ENCODE peak calls at places on chromosomes 13 and 19, in four cellular contexts. Y is transverse colon, W is stomach, P is HCT116. S is an unnamed sample.

GRCh38 chr13:86945596-86945995 is 725.6 kb upstream of the SLITRK5 start:
- DNase-seq in P (no peak), Y (no peak), W (no peak), S (no peak)

GRCh38 chr19:28737021-28737525 is 475.9 kb downstream of the UQCRFS1 start:
- DNase-seq in W (no peak), P (no peak), Y (no peak), S (no peak)

GRCh38 chr19:8017808-8018207 is 12.4 kb upstream of the ELAVL1 start:
- DNase-seq in W (no peak), P (no peak), Y (peak; percentile 51), S (peak; percentile 75)

GRCh38 chr13:26678796-26679195 is 81.8 kb downstream of the GPR12 start:
- DNase-seq in W (no peak), Y (no peak), P (no peak), S (no peak)

GRCh38 chr13:113491418-113491883 is 940 bp upstream of the DCUN1D2 start:
- DNase-seq in P (no peak), Y (peak; percentile 33), W (peak; percentile 37), S (no peak)

GRCh38 chr13:48412881-48413351 is at the start of gene LPAR6:
- DNase-seq in P (no peak), Y (no peak), W (no peak), S (peak; percentile 31)

GRCh38 chr19:54021932-54022331 is 30.5 kb downstream of the CACNG6 start:
- DNase-seq in Y (no peak), P (no peak), W (no peak), S (no peak)

GRCh38 chr19:2577722-2578335 is 101.9 kb downstream of the GADD45B start:
- DNase-seq in Y (no peak), W (no peak), P (no peak), S (no peak)

GRCh38 chr13:102400619-102401125 is 1.2 kb downstream of the FGF14 start:
- DNase-seq in Y (no peak), P (no peak), W (no peak), S (no peak)

GRCh38 chr13:90403330-90404082 is 944.0 kb upstream of the MIR17HG start:
- DNase-seq in Y (no peak), W (no peak), P (no peak), S (no peak)

GRCh38 chr13:70087247-70087646 is 20.4 kb upstream of the ATXN8OS start:
- DNase-seq in W (no peak), Y (no peak), P (no peak), S (no peak)

GRCh38 chr19:31064486-31064885 is 284.8 kb downstream of the TSHZ3 start:
- DNase-seq in P (no peak), Y (no peak), W (no peak), S (no peak)

GRCh38 chr19:46863818-46864629 is 3.2 kb downstream of the ARHGAP35 start:
- DNase-seq in W (peak; percentile 39), P (no peak), Y (no peak), S (no peak)

GRCh38 chr13:26465514-26465913 is 92.0 kb upstream of the WASF3 start:
- DNase-seq in P (no peak), W (no peak), Y (no peak), S (no peak)

GRCh38 chr13:55000844-55001243 is 1972.2 kb downstream of the OLFM4 start:
- DNase-seq in W (no peak), Y (no peak), P (no peak), S (no peak)

GRCh38 chr13:108860418-108860817 is 231.0 kb downstream of the MYO16 start:
- DNase-seq in W (no peak), P (no peak), Y (no peak), S (no peak)

GRCh38 chr19:55156202-55157063 is 1.1 kb downstream of the TNNI3 start:
- DNase-seq in W (peak; percentile 65), P (peak; percentile 89), Y (peak; percentile 74), S (no peak)

GRCh38 chr19:41795031-41795461 is 1.3 kb upstream of the CEACAM3 start:
- DNase-seq in Y (peak; percentile 63), P (peak; percentile 38), W (peak; percentile 65), S (peak; percentile 62)

GRCh38 chr13:41973247-41973741 is 12.4 kb upstream of the VWA8 start:
- DNase-seq in P (no peak), W (no peak), Y (no peak), S (no peak)

GRCh38 chr13:80144493-80144892 is 196.4 kb downstream of the SPRY2 start:
- DNase-seq in P (no peak), W (no peak), Y (no peak), S (no peak)

GRCh38 chr13:35966024-35966423 is 165.2 kb downstream of the DCLK1 start:
- DNase-seq in Y (no peak), P (no peak), W (no peak), S (no peak)

DNA sequence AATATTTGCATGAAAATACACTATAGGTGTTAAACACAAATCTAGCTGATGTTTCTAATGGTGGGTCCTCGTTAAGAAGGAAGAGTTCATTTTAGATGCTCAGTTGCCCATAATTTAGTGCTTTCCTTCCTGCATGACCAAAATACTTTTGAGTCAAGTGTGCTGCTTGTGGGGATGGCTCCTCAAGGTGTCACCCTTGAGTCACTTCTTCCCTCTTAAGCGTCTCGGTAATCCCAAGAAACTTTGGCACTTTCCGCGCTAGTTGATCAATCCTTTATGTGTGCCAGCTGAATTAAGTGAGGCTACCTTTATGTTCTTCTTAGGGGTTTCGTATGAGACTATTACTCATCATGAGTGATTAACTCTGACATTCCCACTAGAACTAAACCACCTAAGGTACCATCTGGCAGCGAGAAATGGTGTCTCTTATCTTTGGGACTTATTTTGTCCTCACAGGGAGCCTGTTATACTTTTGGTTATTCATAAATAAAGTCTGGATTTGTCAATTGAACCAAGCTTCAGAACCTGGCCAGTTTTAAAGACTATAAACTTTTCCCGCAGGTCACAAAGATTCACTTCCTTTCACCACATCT is 106.8 kb downstream of the NHLRC3 start:
- DNase-seq in W (peak; percentile 33), P (peak; percentile 41), Y (peak; percentile 33), S (no peak)
- TF ChIP-seq CTCF in W (peak; percentile 21), P (peak; percentile 70), Y (peak; percentile 55), S (peak; percentile 79)

DNA sequence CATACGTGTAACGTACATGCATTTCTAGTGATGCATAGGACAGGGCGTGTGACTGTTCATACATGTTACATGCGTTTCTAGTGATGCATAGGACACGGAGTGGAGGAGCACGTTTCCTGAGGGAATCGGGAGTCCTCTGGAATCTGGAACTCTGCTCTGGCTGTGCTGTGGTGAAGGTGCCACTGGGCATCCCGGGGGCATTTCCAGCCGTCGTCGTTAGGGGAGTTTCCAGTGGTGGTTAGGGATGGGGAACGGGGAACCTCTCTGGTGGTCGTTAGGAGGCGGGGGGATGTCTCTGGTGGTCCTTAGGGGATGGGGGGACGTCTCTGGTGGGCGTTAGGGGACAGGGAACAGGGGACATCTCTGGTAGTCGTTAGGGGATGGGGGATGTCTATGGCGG is 209.6 kb upstream of the SOX1 start:
- DNase-seq in P (no peak), Y (no peak), W (no peak), S (no peak)
- H3K4me3 ChIP-seq in P (no peak overlapping the region), Y (no peak overlapping the region), W (no peak overlapping the region), S (no peak overlapping the region)

GRCh38 chr19:39166571-39167391 is 30.0 kb upstream of the NCCRP1 start:
- DNase-seq in Y (peak; percentile 88), P (no peak), W (peak; percentile 87), S (no peak)
- TF ChIP-seq POLR2AphosphoS5 in Y (no peak), P (no peak), W (no peak), S (no peak)

DNA sequence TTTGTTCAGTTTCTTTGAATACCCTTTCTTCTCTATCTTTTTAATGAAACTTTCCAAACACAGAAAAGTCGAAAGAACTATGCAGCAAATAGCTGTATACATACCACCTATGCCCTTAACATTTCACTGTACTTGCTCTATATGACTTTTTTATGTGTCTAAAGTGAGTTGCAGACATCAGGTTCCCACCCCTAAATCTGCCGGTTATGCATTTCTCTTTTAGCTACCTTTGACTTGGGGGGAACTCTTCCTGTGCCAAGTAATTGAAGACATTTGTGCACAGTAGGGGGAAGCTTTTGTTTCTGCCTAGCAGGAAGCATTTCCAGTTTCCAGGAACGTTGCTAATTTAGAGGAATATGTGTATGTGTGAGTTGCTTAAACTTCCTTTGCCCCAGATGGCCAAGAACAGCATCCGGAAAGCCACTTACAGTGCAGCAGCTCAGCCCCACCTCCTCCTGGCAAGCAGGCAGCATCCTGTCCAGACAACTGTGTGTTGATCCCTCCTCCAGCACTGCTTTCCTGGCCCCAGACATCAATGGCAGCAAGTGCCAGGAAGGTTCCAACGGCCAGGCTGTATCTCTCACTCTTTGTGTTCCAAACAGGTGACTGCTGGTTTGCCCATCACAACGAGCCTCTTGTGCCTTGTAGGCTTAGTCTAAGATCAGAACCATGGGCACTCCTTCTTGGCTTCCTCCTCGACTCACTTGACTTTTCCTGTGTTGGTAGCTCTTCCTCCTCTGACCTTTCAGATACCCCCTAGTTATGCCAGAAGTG is 14.7 kb upstream of the GRAMD1A start:
- DNase-seq in P (no peak), Y (no peak), W (peak; percentile 57), S (no peak)
- TF ChIP-seq CTCF in P (no peak), Y (no peak), W (no peak), S (no peak)

DNA sequence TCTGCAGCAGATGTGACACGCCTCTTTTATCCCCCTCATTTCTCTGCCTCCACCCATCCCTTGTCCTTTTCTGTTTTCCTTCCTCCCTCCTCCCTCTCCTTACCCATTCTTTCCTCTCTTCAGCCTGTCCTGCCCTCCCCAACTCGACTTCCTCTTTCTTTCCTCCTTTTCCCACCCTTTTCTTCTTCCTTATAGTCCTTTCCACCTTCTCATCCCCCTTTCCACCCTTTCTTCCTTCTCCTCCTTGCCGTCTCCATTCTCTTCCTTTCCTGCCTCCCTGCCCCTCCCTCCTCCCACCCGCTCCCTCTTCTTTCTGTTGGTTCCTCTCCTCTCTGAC is 688 bp upstream of the ZNF71 start:
- DNase-seq in P (no peak), Y (no peak), W (no peak), S (no peak)
- H3K4me3 ChIP-seq in P (no peak overlapping the region), Y (peak overlapping the region; percentile 84), W (peak overlapping the region; percentile 97), S (peak overlapping the region; percentile 95)

GRCh38 chr19:44745386-44745831 is 3.1 kb upstream of the BCL3 start:
- DNase-seq in W (peak; percentile 57), P (peak; percentile 26), Y (peak; percentile 82), S (no peak)
- TF ChIP-seq POLR2AphosphoS5 in W (peak; percentile 63), P (no peak), Y (peak; percentile 50), S (no peak)

GRCh38 chr19:14003279-14004051 is 2.7 kb downstream of the RFX1 start:
- DNase-seq in W (no peak), Y (no peak), P (no peak), S (no peak)

GRCh38 chr19:14005381-14006084 is 587 bp downstream of the RFX1 start:
- DNase-seq in W (peak; percentile 94), Y (peak; percentile 96), P (peak; percentile 65), S (peak; percentile 90)

GRCh38 chr19:14006085-14006765 is at the start of gene RFX1:
- DNase-seq in P (peak; percentile 100), Y (peak; percentile 100), W (peak; percentile 100), S (peak; percentile 99)

GRCh38 chr19:14002571-14003278 is 3.4 kb downstream of the RFX1 start:
- DNase-seq in P (no peak), W (no peak), Y (no peak), S (no peak)

DNA sequence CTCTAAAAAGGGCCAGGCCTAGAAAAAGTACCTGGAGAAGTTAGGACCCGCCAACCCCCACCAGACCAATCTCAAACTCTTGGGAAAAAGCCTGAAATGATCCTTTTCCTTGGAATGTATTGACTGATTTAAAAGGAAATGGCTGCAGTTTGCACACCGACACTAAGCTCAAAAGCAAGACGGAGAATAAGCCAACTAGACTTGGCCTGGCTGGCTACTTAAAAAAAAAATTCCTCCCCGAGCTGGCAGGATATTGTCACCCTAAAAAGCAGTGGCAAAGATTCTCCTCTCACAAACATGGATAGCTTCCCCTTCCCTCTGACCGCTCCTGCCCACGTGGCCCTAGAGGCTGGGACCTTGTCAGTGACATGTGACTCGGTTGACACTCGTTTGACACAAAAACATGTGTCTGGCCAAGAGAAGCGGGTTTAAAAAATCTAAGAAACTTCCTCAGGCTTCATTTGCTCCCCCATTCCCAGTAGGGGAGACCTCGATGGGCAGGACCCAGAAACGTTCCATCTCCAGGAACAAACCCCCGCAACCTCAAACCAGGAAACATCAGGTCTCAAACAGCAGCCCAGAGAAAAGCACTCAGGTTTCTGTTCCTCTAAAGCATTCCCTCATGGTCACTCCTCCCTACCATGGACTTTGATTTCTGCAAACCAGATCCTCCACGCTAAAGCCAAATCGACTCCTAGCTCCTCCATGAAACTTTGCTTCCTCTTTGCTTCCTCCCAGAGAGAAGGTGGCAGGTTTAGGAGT is 1.3 kb downstream of the RFX1 start:
- DNase-seq in P (no peak), W (peak; percentile 47), Y (peak; percentile 66), S (peak; percentile 73)
- TF ChIP-seq CTCF in P (no peak), W (no peak), Y (no peak), S (no peak)